ENCODE peak calls at places on chromosomes 3 and 15, in four cellular contexts. S is H1, U is RWPE2, L is lower lobe of right lung. P is an unnamed sample.
A peak's percentile ranks its signal among the peaks of the same experiment; 100 is the strongest.

GRCh38 chr3:126925411-126926171 is 57.3 kb upstream of the PLXNA1 start:
- DNase-seq in S (no peak), U (peak; percentile 21), L (no peak), P (no peak)

GRCh38 chr3:39107056-39107873 is at the start of the genes GORASP1 and TTC21A:
- DNase-seq in U (no peak), L (peak; percentile 95), S (no peak), P (peak; percentile 44)

GRCh38 chr3:21913791-21914190 is 162.8 kb upstream of the ZNF385D start:
- DNase-seq in S (no peak), U (no peak), L (no peak), P (no peak)

GRCh38 chr3:189683576-189684255 is 52.5 kb downstream of the TP63 start:
- DNase-seq in L (no peak), U (no peak), S (no peak), P (no peak)

GRCh38 chr3:158727499-158728377 is 4.5 kb downstream of the RARRES1 start:
- DNase-seq in L (no peak), S (no peak), U (no peak), P (peak; percentile 16)

GRCh38 chr15:98421419-98422085 is 226.8 kb upstream of the IGF1R start:
- DNase-seq in L (peak; percentile 78), U (no peak), S (peak; percentile 39), P (peak; percentile 43)

GRCh38 chr3:156865732-156866131 is 39.6 kb downstream of the LEKR1 start:
- DNase-seq in L (no peak), S (no peak), U (no peak), P (no peak)

GRCh38 chr3:52983336-52983807 is 62.5 kb downstream of the SFMBT1 start:
- DNase-seq in S (no peak), L (no peak), U (no peak), P (peak; percentile 31)

GRCh38 chr3:52532838-52533622 is 627 bp downstream of the NT5DC2 start:
- DNase-seq in U (peak; percentile 61), L (no peak), S (no peak), P (no peak)

GRCh38 chr3:27752926-27753325 is 30.8 kb upstream of the EOMES start:
- DNase-seq in L (no peak), S (no peak), U (no peak), P (no peak)

GRCh38 chr15:64222573-64223361 is 59.9 kb upstream of the PPIB start:
- DNase-seq in U (no peak), L (no peak), S (no peak), P (no peak)

GRCh38 chr3:105222568-105223093 is 144.1 kb upstream of the ALCAM start:
- DNase-seq in L (no peak), U (no peak), S (no peak), P (no peak)

GRCh38 chr3:37554364-37554763 is 307.3 kb upstream of the CTDSPL start:
- DNase-seq in L (no peak), U (no peak), S (no peak), P (no peak)

GRCh38 chr3:25465266-25465860 is 37.3 kb downstream of the RARB start:
- DNase-seq in L (no peak), U (no peak), S (no peak), P (no peak)

GRCh38 chr15:32717290-32718081 is at the start of gene GREM1:
- DNase-seq in L (no peak), S (no peak), U (no peak), P (no peak)

GRCh38 chr3:49602877-49603411 is 48.7 kb downstream of the BSN start:
- DNase-seq in S (no peak), L (no peak), U (no peak), P (peak; percentile 52)

GRCh38 chr15:98342911-98343310 is 305.4 kb upstream of the IGF1R start:
- DNase-seq in S (no peak), U (no peak), L (no peak), P (no peak)

GRCh38 chr3:24299801-24300626 is 194.6 kb downstream of the THRB start:
- DNase-seq in U (peak; percentile 74), L (no peak), S (no peak), P (no peak)

GRCh38 chr3:13578246-13578645 is 29.3 kb downstream of the FBLN2 start:
- DNase-seq in L (no peak), U (no peak), S (no peak), P (no peak)

GRCh38 chr15:69951511-69952209 is 146.1 kb downstream of the TLE3 start:
- DNase-seq in U (no peak), S (no peak), L (no peak), P (no peak)

GRCh38 chr3:159911011-159911663 is 77.5 kb upstream of the IL12A start:
- DNase-seq in U (no peak), L (no peak), S (no peak), P (no peak)

GRCh38 chr3:13141991-13142412 is 68.8 kb upstream of the IQSEC1 start:
- DNase-seq in U (peak; percentile 48), L (peak; percentile 37), S (peak; percentile 38), P (no peak)

GRCh38 chr3:12440927-12441326 is 43.4 kb upstream of the TSEN2 start:
- DNase-seq in U (no peak), S (no peak), L (no peak), P (no peak)

GRCh38 chr15:58966698-58967097 is 20.8 kb upstream of the RNF111 start:
- DNase-seq in U (no peak), S (no peak), L (no peak), P (no peak)

GRCh38 chr15:101841656-101842055 is 29.7 kb downstream of the OR4F15 start:
- DNase-seq in U (no peak), S (no peak), L (no peak), P (no peak)

GRCh38 chr3:142724682-142725351 is 983 bp downstream of the TRPC1 start:
- DNase-seq in L (peak; percentile 48), S (peak; percentile 34), U (peak; percentile 57), P (peak; percentile 11)

GRCh38 chr15:73989001-73989798 is 2.9 kb downstream of the STOML1 start:
- DNase-seq in U (no peak), L (no peak), S (no peak), P (no peak)
- H3K27ac ChIP-seq in U (peak overlapping the region; percentile 72), L (peak overlapping the region; percentile 87), S (no peak overlapping the region), P (no peak overlapping the region)

GRCh38 chr15:89841306-89841705 is 26.7 kb upstream of the ANPEP start:
- DNase-seq in L (no peak), S (no peak), U (no peak), P (no peak)

GRCh38 chr15:89839424-89839823 is 24.8 kb upstream of the ANPEP start:
- DNase-seq in S (no peak), L (no peak), U (no peak), P (no peak)

GRCh38 chr15:89847101-89847500 is 32.4 kb upstream of the ANPEP start:
- DNase-seq in U (no peak), S (no peak), L (no peak), P (no peak)

DNA sequence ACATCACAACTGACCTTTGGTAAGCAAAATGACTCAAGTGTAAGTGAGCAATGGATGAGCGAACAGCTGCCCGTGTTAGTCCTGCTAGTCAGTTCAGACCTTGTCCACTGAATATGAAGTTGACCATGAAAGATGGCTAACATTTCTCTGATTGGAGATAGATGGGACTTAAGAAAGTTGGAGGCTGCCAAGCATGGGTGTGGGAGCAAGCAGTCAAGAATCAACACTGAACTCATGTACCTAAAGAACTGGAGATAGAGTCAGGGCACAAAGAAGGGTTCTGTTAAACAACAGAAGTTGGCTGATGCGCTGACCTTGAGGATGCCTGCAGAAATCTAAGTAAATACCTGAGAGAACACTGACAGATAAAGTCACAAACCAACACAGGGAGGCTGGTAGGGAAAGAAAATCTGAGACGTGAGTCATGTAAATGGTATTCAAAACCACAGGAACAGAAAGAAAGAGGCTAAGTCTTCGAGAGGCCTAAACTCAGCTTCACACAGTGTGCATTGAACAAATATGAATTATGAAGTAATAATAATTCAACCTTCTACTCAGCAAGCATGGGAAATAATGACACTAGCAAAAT is 30.7 kb upstream of the ANPEP start:
- DNase-seq in L (no peak), S (no peak), U (no peak), P (no peak)
- H3K9me3 ChIP-seq in L (no peaks in the 10 kb centered on the region), S (no peaks in the 10 kb centered on the region), U (no peaks in the 10 kb centered on the region), P (no peaks in the 10 kb centered on the region)

GRCh38 chr3:81643721-81644120 is 117.7 kb downstream of the GBE1 start:
- DNase-seq in U (no peak), L (no peak), S (no peak), P (no peak)
- TF ChIP-seq CTCF in U (peak; percentile 40), L (peak; percentile 28), S (peak; percentile 47), P (no peak)

GRCh38 chr3:87247086-87247781 is 20.1 kb downstream of the CHMP2B start:
- DNase-seq in L (no peak), U (no peak), S (no peak), P (no peak)
- H3K27ac ChIP-seq in L (no peak overlapping the region), U (peak overlapping the region; percentile 29), S (no peak overlapping the region), P (no peak overlapping the region)

GRCh38 chr15:25244731-25245585 is 193.9 kb downstream of the UBE3A start:
- DNase-seq in S (no peak), U (peak; percentile 59), L (peak; percentile 35), P (no peak)
- H3K9me3 ChIP-seq in S (peaks cover 98% of the 10 kb centered on the region), U (peaks cover 51% of the 10 kb centered on the region), L (peaks cover 16% of the 10 kb centered on the region), P (peaks cover under 1% of the 10 kb centered on the region)

P was measured in CD4-positive, alpha-beta T cell.